ENCODE peak calls at places on chromosomes 1 and 21, in six cellular contexts. H is neural progenitor cell, Z is GM23248, D is hepatocyte, N is PC-3, U is HCT116. J is an unnamed sample.

GRCh38 chr1:3319874-3320245 is 134.6 kb upstream of the ARHGEF16 start:
- DNase-seq in H (peak), Z (peak), D (peak), N (peak), U (peak), J (peak)

GRCh38 chr1:193019442-193020026 is 39.6 kb downstream of the UCHL5 start:
- DNase-seq in H (peak), Z (peak), D (peak), N (peak), U (peak), J (peak)

GRCh38 chr1:192445849-192446489 is 129.2 kb downstream of the RGS21 start:
- DNase-seq in H (peak), Z (peak), D (peak), N (peak), U (peak), J (peak)

GRCh38 chr1:221832617-221833016 is 90.7 kb upstream of the DUSP10 start:
- DNase-seq in H (no peak), Z (no peak), D (no peak), N (no peak), U (no peak), J (no peak)

GRCh38 chr1:172246521-172247390 is 173.7 kb upstream of the C1orf105 start:
- DNase-seq in H (no peak), Z (peak), D (no peak), N (peak), U (no peak), J (no peak)

GRCh38 chr21:42424848-42425602 is 21.3 kb downstream of the UBASH3A start:
- DNase-seq in H (no peak), Z (no peak), D (no peak), N (no peak), U (no peak), J (no peak)

GRCh38 chr1:178621822-178622221 is 103.2 kb upstream of the RALGPS2 start:
- DNase-seq in H (no peak), Z (no peak), D (no peak), N (no peak), U (no peak), J (no peak)

GRCh38 chr1:202122639-202123335 is at the start of gene GPR37L1:
- DNase-seq in H (peak), Z (peak), D (peak), N (peak), U (no peak), J (no peak)

GRCh38 chr1:41245659-41246058 is 3.6 kb upstream of the SCMH1 start:
- DNase-seq in H (no peak), Z (no peak), D (no peak), N (peak), U (no peak), J (no peak)

GRCh38 chr1:163361123-163361934 is 39.6 kb downstream of the NUF2 start:
- DNase-seq in H (peak), Z (peak), D (peak), N (peak), U (peak), J (peak)
- TF ChIP-seq EZH2phosphoT487 in H (no peak), Z (no peak), D (no peak), N (no peak), U (no peak), J (no peak)

DNA sequence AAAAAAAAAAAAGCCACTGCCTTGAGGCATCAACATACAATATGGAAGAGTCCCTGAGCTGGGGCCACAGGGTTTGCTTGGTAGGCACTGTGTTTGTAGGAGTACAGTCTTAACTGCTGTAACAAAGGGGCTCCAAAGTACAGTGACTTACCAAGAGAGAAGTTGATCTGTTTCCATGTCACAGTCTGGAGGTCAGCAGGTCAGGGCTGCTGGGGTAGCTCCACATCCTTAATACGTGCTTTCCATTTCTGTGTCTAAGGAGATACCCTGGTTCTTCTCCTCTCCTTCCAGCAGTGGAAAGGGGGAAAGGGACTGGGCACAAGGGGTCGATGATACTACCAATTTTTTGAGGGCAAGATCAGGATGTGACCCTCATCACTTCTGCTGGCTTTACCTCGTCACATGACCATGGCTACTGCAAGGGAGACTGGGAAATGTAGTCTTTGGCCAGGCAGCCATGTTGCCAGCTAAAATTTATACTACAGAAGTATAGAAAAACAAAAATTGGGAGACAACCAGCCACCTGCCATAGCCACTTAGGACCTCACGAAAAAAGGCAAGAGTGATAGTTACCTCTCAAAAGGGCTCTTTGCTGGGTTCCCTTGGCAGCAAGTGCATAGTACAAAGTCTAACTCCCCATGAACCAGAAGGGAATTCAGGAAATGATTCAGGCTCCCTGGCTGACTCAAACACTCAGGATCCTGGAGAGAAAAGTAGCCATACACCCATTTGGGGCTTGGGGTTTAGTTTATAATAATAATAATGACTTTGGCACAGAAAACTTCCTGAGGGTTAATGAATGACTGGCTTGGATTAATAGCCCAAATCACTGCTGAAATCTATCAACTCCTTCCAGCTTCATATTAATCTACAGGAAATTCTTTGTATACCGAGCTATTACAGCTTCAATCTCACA is 52.7 kb upstream of the ATP5PO start:
- DNase-seq in H (peak), Z (peak), D (peak), N (peak), U (no peak), J (peak)
- TF ChIP-seq EZH2phosphoT487 in H (no peak), Z (no peak), D (no peak), N (no peak), U (no peak), J (no peak)

DNA sequence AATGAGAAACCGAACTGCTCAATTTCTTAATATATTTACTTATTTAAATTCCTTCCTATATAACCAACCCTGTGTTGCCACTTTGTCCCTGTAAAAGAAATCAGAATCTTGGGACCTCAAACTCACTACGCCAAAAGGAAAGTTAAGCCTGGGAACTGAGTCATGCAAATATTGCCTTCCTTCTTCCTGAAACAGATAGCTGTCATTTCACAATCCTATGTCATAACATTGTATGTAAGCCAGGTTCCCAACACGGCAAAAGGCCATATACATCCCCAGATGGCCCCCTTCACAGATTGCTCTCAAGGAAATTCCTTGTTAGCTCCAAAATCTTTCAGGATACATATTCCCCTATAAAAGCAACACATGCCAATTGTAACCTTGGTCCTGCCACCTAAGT is 39.7 kb downstream of the C21orf91 start:
- DNase-seq in H (no peak), Z (no peak), D (no peak), N (no peak), U (no peak), J (no peak)
- TF ChIP-seq EZH2phosphoT487 in H (no peak), Z (no peak), D (no peak), N (no peak), U (no peak), J (no peak)

DNA sequence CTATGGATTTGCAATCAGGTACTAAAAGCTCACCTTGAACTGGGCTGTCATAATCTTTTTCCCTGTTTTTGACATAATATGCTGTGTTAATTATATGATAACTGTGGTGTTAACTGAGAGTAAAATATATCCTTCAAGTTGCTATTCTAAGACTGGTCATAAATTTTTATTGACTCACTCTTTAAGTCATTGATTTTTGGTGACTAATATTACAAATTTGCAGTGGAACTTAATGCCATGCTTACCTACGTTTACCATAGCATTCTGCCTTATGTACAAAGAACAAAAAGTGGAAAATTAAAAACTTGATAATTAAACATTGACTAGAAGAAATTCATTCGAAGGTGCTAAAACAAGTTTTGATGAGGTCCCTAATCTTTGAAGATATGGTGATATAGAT is 872.4 kb downstream of the BRINP3 start:
- DNase-seq in H (no peak), Z (no peak), D (no peak), N (peak), U (no peak), J (no peak)
- TF ChIP-seq EZH2phosphoT487 in H (no peak), Z (no peak), D (no peak), N (no peak), U (no peak), J (no peak)